ENCODE peak calls at places on chromosomes 7 and 10, in six cellular contexts. P, W, G, Y, I and H are unnamed samples.

GRCh38 chr10:95837368-95837776 is 70.4 kb upstream of the CC2D2B start:
- DNase-seq in W (no peak), G (no peak), I (no peak), P (no peak), Y (no peak), H (no peak)

GRCh38 chr10:78820007-78820362 is 248.8 kb upstream of the ZMIZ1 start:
- DNase-seq in W (no peak), G (no peak), Y (no peak), P (no peak), I (no peak), H (no peak)

GRCh38 chr7:77580762-77581350 is 43.8 kb downstream of the PTPN12 start:
- DNase-seq in I (no peak), Y (peak), G (no peak), P (no peak), W (no peak), H (no peak)

GRCh38 chr7:38565289-38565688 is 65.9 kb downstream of the AMPH start:
- DNase-seq in P (no peak), I (no peak), Y (no peak), G (no peak), W (no peak), H (no peak)

GRCh38 chr7:81769891-81770818 is at the start of gene HGF:
- DNase-seq in G (no peak), Y (peak), W (no peak), I (peak), P (peak), H (no peak)

GRCh38 chr7:129689995-129690581 is 78.6 kb downstream of the NRF1 start:
- DNase-seq in I (no peak), Y (no peak), W (peak), P (no peak), G (no peak), H (no peak)

GRCh38 chr7:44853391-44853790 is 5.5 kb upstream of the H2AZ2 start:
- DNase-seq in I (no peak), Y (no peak), G (no peak), W (no peak), P (no peak), H (no peak)

GRCh38 chr7:93178213-93178612 is 30.0 kb upstream of the SAMD9L start:
- DNase-seq in W (peak), I (no peak), Y (no peak), P (no peak), G (no peak), H (no peak)

GRCh38 chr7:64874114-64874513 is 29.0 kb upstream of the ZNF273 start:
- DNase-seq in Y (no peak), W (no peak), P (no peak), G (no peak), I (no peak), H (no peak)